ENCODE peak calls at places on chromosome X, in seven cellular contexts. J is left kidney; Q is right atrium auricular region; D is ACHN; G is substantia nigra; V is endodermal cell; I is CD8-positive, alpha-beta T cell. C is an unnamed sample.

GRCh38 chrX:43964936-43965335 is 8.3 kb downstream of the NDP start:
- DNase-seq in G (no peak), I (no peak), Q (no peak), D (no peak), J (no peak), V (no peak), C (no peak)

GRCh38 chrX:31336419-31336818 is 264.6 kb upstream of the FTHL17 start:
- DNase-seq in J (no peak), V (no peak), G (no peak), D (no peak), I (no peak), Q (no peak), C (no peak)

GRCh38 chrX:134725103-134725690 is 66.9 kb upstream of the PLAC1 start:
- DNase-seq in G (no peak), I (no peak), Q (no peak), J (no peak), V (no peak), D (no peak), C (no peak)

GRCh38 chrX:8364369-8365141 is 100.1 kb upstream of the VCX3B start:
- DNase-seq in V (peak; percentile 82), Q (no peak), D (peak; percentile 4), I (no peak), G (no peak), J (peak; percentile 28), C (no peak)

GRCh38 chrX:109472939-109473713 is 8.8 kb downstream of the GUCY2F start:
- DNase-seq in D (peak; percentile 0), G (peak; percentile 0), J (peak; percentile 69), V (peak; percentile 89), Q (no peak), I (no peak), C (no peak)

GRCh38 chrX:47228550-47229270 is 4.1 kb upstream of the USP11 start:
- DNase-seq in J (no peak), V (no peak), D (no peak), Q (no peak), G (no peak), I (no peak), C (no peak)

GRCh38 chrX:108131471-108131870 is 39.9 kb downstream of the ATG4A start:
- DNase-seq in G (no peak), J (peak; percentile 1), I (no peak), V (no peak), D (no peak), Q (no peak), C (no peak)

GRCh38 chrX:18983711-18984380 is at the start of gene PHKA2:
- DNase-seq in D (peak; percentile 47), V (peak; percentile 83), J (no peak), I (no peak), G (peak; percentile 10), Q (peak; percentile 62), C (peak; percentile 10)

GRCh38 chrX:78960888-78961287 is 15.7 kb downstream of the P2RY10 start:
- DNase-seq in I (no peak), D (no peak), G (no peak), V (no peak), J (no peak), Q (no peak), C (no peak)

GRCh38 chrX:7787714-7788113 is 55.3 kb upstream of the VCX start:
- DNase-seq in J (no peak), Q (no peak), V (no peak), D (no peak), G (no peak), I (no peak), C (no peak)

GRCh38 chrX:73922856-73923429 is 359.9 kb downstream of the CHIC1 start:
- DNase-seq in Q (no peak), V (no peak), I (no peak), G (no peak), J (no peak), D (no peak), C (no peak)

GRCh38 chrX:53077207-53078197 is 4.7 kb upstream of the TSPYL2 start:
- DNase-seq in Q (no peak), V (no peak), G (no peak), I (no peak), J (no peak), D (no peak), C (no peak)

GRCh38 chrX:22534643-22535042 is 261.9 kb downstream of the CBLL2 start:
- DNase-seq in V (no peak), J (no peak), Q (no peak), G (no peak), D (peak; percentile 1), I (no peak), C (no peak)

GRCh38 chrX:71282514-71283408 is 674 bp upstream of the NONO start:
- DNase-seq in J (peak; percentile 70), I (peak; percentile 43), V (no peak), G (no peak), D (no peak), Q (no peak), C (no peak)

GRCh38 chrX:136608295-136608933 is 39.5 kb upstream of the CD40LG start:
- DNase-seq in J (peak; percentile 5), D (peak; percentile 1), V (peak; percentile 68), I (peak; percentile 47), Q (no peak), G (peak; percentile 1), C (peak; percentile 0)

GRCh38 chrX:49212209-49212608 is 12.2 kb upstream of the SYP start:
- DNase-seq in D (no peak), Q (no peak), V (no peak), I (no peak), J (no peak), G (no peak), C (no peak)

GRCh38 chrX:30713061-30713525 is 59.9 kb downstream of the GK start:
- DNase-seq in V (peak; percentile 79), G (no peak), I (peak; percentile 26), D (peak; percentile 37), Q (no peak), J (peak; percentile 72), C (peak; percentile 0)

GRCh38 chrX:110444996-110445395 is 86.3 kb downstream of the RTL9 start:
- DNase-seq in V (no peak), D (no peak), J (no peak), G (no peak), Q (no peak), I (no peak), C (no peak)

GRCh38 chrX:46325312-46325877 is 219.8 kb downstream of the ZNF674 start:
- DNase-seq in V (peak; percentile 79), I (no peak), D (peak; percentile 90), J (peak; percentile 71), Q (no peak), G (no peak), C (no peak)

GRCh38 chrX:140050906-140051305 is 85.6 kb upstream of the CXorf66 start:
- DNase-seq in D (peak; percentile 4), G (no peak), I (no peak), V (no peak), J (peak; percentile 14), Q (no peak), C (no peak)

GRCh38 chrX:131975851-131976250 is 47.3 kb upstream of the STK26 start:
- DNase-seq in V (no peak), D (no peak), Q (no peak), I (no peak), J (no peak), G (no peak), C (no peak)

GRCh38 chrX:19949340-19949739 is 41.5 kb downstream of the BCLAF3 start:
- DNase-seq in V (no peak), G (no peak), J (no peak), D (no peak), Q (no peak), I (no peak), C (no peak)

GRCh38 chrX:101478366-101478765 is 6.9 kb upstream of the ARMCX4 start:
- DNase-seq in G (no peak), I (no peak), Q (no peak), D (no peak), V (no peak), J (no peak), C (no peak)

GRCh38 chrX:44422631-44423030 is 79.2 kb upstream of the EFHC2 start:
- DNase-seq in D (peak; percentile 30), J (no peak), Q (no peak), V (no peak), G (no peak), I (no peak), C (no peak)

GRCh38 chrX:13827693-13828092 is 10.8 kb upstream of the GPM6B start:
- DNase-seq in I (no peak), J (no peak), D (no peak), Q (no peak), V (no peak), G (no peak), C (no peak)

GRCh38 chrX:37975421-37975820 is 30.9 kb upstream of the SYTL5 start:
- DNase-seq in D (no peak), I (no peak), J (no peak), V (no peak), G (no peak), Q (no peak), C (no peak)

GRCh38 chrX:26026179-26026578 is 112.0 kb upstream of the MAGEB18 start:
- DNase-seq in D (no peak), I (no peak), G (no peak), V (no peak), J (no peak), Q (no peak), C (no peak)

GRCh38 chrX:30649859-30650258 is 3.4 kb upstream of the GK start:
- DNase-seq in I (no peak), V (no peak), Q (no peak), G (no peak), D (no peak), J (no peak), C (no peak)

GRCh38 chrX:124736553-124737240 is 390.3 kb downstream of the SH2D1A start:
- DNase-seq in J (peak; percentile 18), Q (no peak), G (no peak), D (no peak), I (peak; percentile 59), V (peak; percentile 89), C (no peak)

GRCh38 chrX:41971346-41971745 is 48.0 kb upstream of the CASK start:
- DNase-seq in I (no peak), V (no peak), D (no peak), G (no peak), Q (no peak), J (no peak), C (no peak)

GRCh38 chrX:18861436-18861950 is 122.4 kb downstream of the PHKA2 start:
- DNase-seq in V (no peak), J (peak; percentile 91), D (no peak), G (no peak), Q (no peak), I (no peak), C (no peak)

GRCh38 chrX:19888419-19888879 is 1.0 kb upstream of the SH3KBP1 start:
- DNase-seq in I (peak; percentile 19), D (peak; percentile 70), V (peak; percentile 88), J (peak; percentile 88), Q (no peak), G (peak; percentile 8), C (peak; percentile 9)

GRCh38 chrX:16825306-16826035 is 39.2 kb downstream of the TXLNG start:
- DNase-seq in I (no peak), D (no peak), G (no peak), V (no peak), Q (no peak), J (no peak), C (no peak)

C was measured in caudate nucleus.